ENCODE peak calls at places on chromosomes 6 and 20, in ten cellular contexts. One of them, this sample, is unnamed.

GRCh38 chr20:58016779-58017178 is 211.7 kb downstream of the ANKRD60 start:
- DNase-seq in heart right ventricle: no peak
- DNase-seq in fibroblast of lung: no peak
- DNase-seq in IMR-90: no peak
- DNase-seq in neuronal stem cell: no peak
- DNase-seq in SK-N-SH: no peak
- DNase-seq in left lung: no peak
- DNase-seq in sigmoid colon: no peak
- DNase-seq in left ventricle myocardium inferior: no peak
- DNase-seq in uterus: no peak
- DNase-seq in this sample: no peak

GRCh38 chr6:111536888-111537287 is 53.9 kb upstream of the REV3L start:
- DNase-seq in heart right ventricle: no peak
- DNase-seq in fibroblast of lung: no peak
- DNase-seq in IMR-90: no peak
- DNase-seq in neuronal stem cell: no peak
- DNase-seq in SK-N-SH: no peak
- DNase-seq in left lung: peak; percentile 46
- DNase-seq in sigmoid colon: no peak
- DNase-seq in left ventricle myocardium inferior: no peak
- DNase-seq in uterus: no peak
- DNase-seq in this sample: no peak

GRCh38 chr20:22744341-22745193 is 160.2 kb upstream of the FOXA2 start:
- DNase-seq in heart right ventricle: no peak
- DNase-seq in fibroblast of lung: no peak
- DNase-seq in IMR-90: no peak
- DNase-seq in neuronal stem cell: no peak
- DNase-seq in SK-N-SH: no peak
- DNase-seq in left lung: no peak
- DNase-seq in sigmoid colon: no peak
- DNase-seq in left ventricle myocardium inferior: no peak
- DNase-seq in uterus: no peak
- DNase-seq in this sample: no peak

GRCh38 chr6:111721677-111722219 is 116.1 kb upstream of the TRAF3IP2 start:
- DNase-seq in heart right ventricle: peak; percentile 20
- DNase-seq in fibroblast of lung: peak; percentile 73
- DNase-seq in IMR-90: peak; percentile 44
- DNase-seq in neuronal stem cell: no peak
- DNase-seq in SK-N-SH: peak; percentile 43
- DNase-seq in left lung: no peak
- DNase-seq in sigmoid colon: no peak
- DNase-seq in left ventricle myocardium inferior: no peak
- DNase-seq in uterus: no peak
- DNase-seq in this sample: peak; percentile 44

GRCh38 chr6:46983007-46983411 is 59.1 kb downstream of the ADGRF1 start:
- DNase-seq in heart right ventricle: no peak
- DNase-seq in fibroblast of lung: no peak
- DNase-seq in IMR-90: no peak
- DNase-seq in neuronal stem cell: no peak
- DNase-seq in SK-N-SH: no peak
- DNase-seq in left lung: no peak
- DNase-seq in sigmoid colon: no peak
- DNase-seq in left ventricle myocardium inferior: no peak
- DNase-seq in uterus: no peak
- DNase-seq in this sample: no peak

GRCh38 chr20:34522969-34523871 is 7.0 kb downstream of the DYNLRB1 start:
- DNase-seq in heart right ventricle: no peak
- DNase-seq in fibroblast of lung: peak; percentile 62
- DNase-seq in IMR-90: peak; percentile 81
- DNase-seq in neuronal stem cell: no peak
- DNase-seq in SK-N-SH: peak; percentile 69
- DNase-seq in left lung: no peak
- DNase-seq in sigmoid colon: no peak
- DNase-seq in left ventricle myocardium inferior: peak; percentile 32
- DNase-seq in uterus: peak; percentile 34
- DNase-seq in this sample: peak; percentile 76

GRCh38 chr20:16368645-16369292 is 204.5 kb downstream of the KIF16B start:
- DNase-seq in heart right ventricle: no peak
- DNase-seq in fibroblast of lung: peak; percentile 66
- DNase-seq in IMR-90: peak; percentile 78
- DNase-seq in neuronal stem cell: no peak
- DNase-seq in SK-N-SH: no peak
- DNase-seq in left lung: no peak
- DNase-seq in sigmoid colon: no peak
- DNase-seq in left ventricle myocardium inferior: no peak
- DNase-seq in uterus: no peak
- DNase-seq in this sample: no peak

GRCh38 chr20:50904067-50904570 is 27.1 kb downstream of the ADNP start:
- DNase-seq in heart right ventricle: no peak
- DNase-seq in fibroblast of lung: no peak
- DNase-seq in IMR-90: no peak
- DNase-seq in neuronal stem cell: no peak
- DNase-seq in SK-N-SH: no peak
- DNase-seq in left lung: no peak
- DNase-seq in sigmoid colon: no peak
- DNase-seq in left ventricle myocardium inferior: no peak
- DNase-seq in uterus: no peak
- DNase-seq in this sample: no peak

GRCh38 chr20:44188752-44189151 is 1.8 kb upstream of the JPH2 start:
- DNase-seq in heart right ventricle: no peak
- DNase-seq in fibroblast of lung: no peak
- DNase-seq in IMR-90: no peak
- DNase-seq in neuronal stem cell: no peak
- DNase-seq in SK-N-SH: no peak
- DNase-seq in left lung: no peak
- DNase-seq in sigmoid colon: peak; percentile 80
- DNase-seq in left ventricle myocardium inferior: no peak
- DNase-seq in uterus: peak; percentile 42
- DNase-seq in this sample: no peak

GRCh38 chr6:43942011-43942442 is 172.0 kb downstream of the VEGFA start:
- DNase-seq in heart right ventricle: no peak
- DNase-seq in fibroblast of lung: no peak
- DNase-seq in IMR-90: no peak
- DNase-seq in neuronal stem cell: no peak
- DNase-seq in SK-N-SH: peak; percentile 86
- DNase-seq in left lung: no peak
- DNase-seq in sigmoid colon: peak; percentile 28
- DNase-seq in left ventricle myocardium inferior: no peak
- DNase-seq in uterus: peak; percentile 11
- DNase-seq in this sample: peak; percentile 98

GRCh38 chr20:33262658-33263065 is 20.4 kb upstream of the BPIFB1 start:
- DNase-seq in heart right ventricle: no peak
- DNase-seq in fibroblast of lung: peak; percentile 54
- DNase-seq in IMR-90: peak; percentile 53
- DNase-seq in neuronal stem cell: peak; percentile 38
- DNase-seq in SK-N-SH: peak; percentile 52
- DNase-seq in left lung: no peak
- DNase-seq in sigmoid colon: no peak
- DNase-seq in left ventricle myocardium inferior: no peak
- DNase-seq in uterus: no peak
- DNase-seq in this sample: peak; percentile 70

GRCh38 chr6:133802861-133803260 is 86.1 kb upstream of the TCF21 start:
- DNase-seq in heart right ventricle: no peak
- DNase-seq in fibroblast of lung: no peak
- DNase-seq in IMR-90: no peak
- DNase-seq in neuronal stem cell: no peak
- DNase-seq in SK-N-SH: no peak
- DNase-seq in left lung: no peak
- DNase-seq in sigmoid colon: no peak
- DNase-seq in left ventricle myocardium inferior: no peak
- DNase-seq in uterus: no peak
- DNase-seq in this sample: no peak

GRCh38 chr6:101531538-101531937 is 138.0 kb downstream of the GRIK2 start:
- DNase-seq in heart right ventricle: no peak
- DNase-seq in fibroblast of lung: no peak
- DNase-seq in IMR-90: no peak
- DNase-seq in neuronal stem cell: no peak
- DNase-seq in SK-N-SH: no peak
- DNase-seq in left lung: no peak
- DNase-seq in sigmoid colon: no peak
- DNase-seq in left ventricle myocardium inferior: no peak
- DNase-seq in uterus: no peak
- DNase-seq in this sample: no peak

DNA sequence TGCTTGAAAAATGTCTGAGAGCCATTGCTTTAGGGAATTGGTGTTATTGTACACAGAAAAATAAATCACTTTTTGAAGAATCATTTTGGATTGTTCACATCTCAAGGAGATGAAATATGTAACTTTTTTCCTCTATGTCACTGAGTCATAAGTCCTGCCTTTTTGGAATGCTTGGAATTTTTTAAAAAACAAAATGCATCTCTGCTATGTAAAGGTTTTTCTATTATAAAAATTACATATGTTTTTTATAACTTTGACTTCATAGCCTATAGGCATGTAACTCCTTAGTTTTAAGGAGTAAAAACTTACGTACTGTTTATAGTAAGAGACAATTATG is 8.7 kb downstream of the RNF144B start:
- DNase-seq in heart right ventricle: no peak
- DNase-seq in fibroblast of lung: no peak
- DNase-seq in IMR-90: peak; percentile 23
- DNase-seq in neuronal stem cell: no peak
- DNase-seq in SK-N-SH: no peak
- DNase-seq in left lung: no peak
- DNase-seq in sigmoid colon: no peak
- DNase-seq in left ventricle myocardium inferior: no peak
- DNase-seq in uterus: no peak
- DNase-seq in this sample: no peak
- H3K4me1 ChIP-seq in heart right ventricle: peaks cover 42% of the 10 kb centered on the region
- H3K4me1 ChIP-seq in fibroblast of lung: peaks cover 10% of the 10 kb centered on the region
- H3K4me1 ChIP-seq in IMR-90: peaks cover 6% of the 10 kb centered on the region
- H3K4me1 ChIP-seq in neuronal stem cell: no peaks in the 10 kb centered on the region
- H3K4me1 ChIP-seq in SK-N-SH: peaks cover 21% of the 10 kb centered on the region
- H3K4me1 ChIP-seq in left lung: peaks cover 3% of the 10 kb centered on the region
- H3K4me1 ChIP-seq in sigmoid colon: no peaks in the 10 kb centered on the region
- H3K4me1 ChIP-seq in left ventricle myocardium inferior: peaks cover 75% of the 10 kb centered on the region
- H3K4me1 ChIP-seq in uterus: no peaks in the 10 kb centered on the region
- H3K4me1 ChIP-seq in this sample: no peaks in the 10 kb centered on the region

GRCh38 chr6:157107915-157108651 is 215.2 kb downstream of the TMEM242 start:
- DNase-seq in heart right ventricle: no peak
- DNase-seq in fibroblast of lung: peak; percentile 95
- DNase-seq in IMR-90: peak; percentile 98
- DNase-seq in neuronal stem cell: no peak
- DNase-seq in SK-N-SH: peak; percentile 57
- DNase-seq in left lung: no peak
- DNase-seq in sigmoid colon: no peak
- DNase-seq in left ventricle myocardium inferior: no peak
- DNase-seq in uterus: no peak
- DNase-seq in this sample: peak; percentile 63
- H3K4me1 ChIP-seq in heart right ventricle: peaks cover 23% of the 10 kb centered on the region
- H3K4me1 ChIP-seq in fibroblast of lung: peaks cover 28% of the 10 kb centered on the region
- H3K4me1 ChIP-seq in IMR-90: peaks cover 17% of the 10 kb centered on the region
- H3K4me1 ChIP-seq in neuronal stem cell: no peaks in the 10 kb centered on the region
- H3K4me1 ChIP-seq in SK-N-SH: peaks cover 15% of the 10 kb centered on the region
- H3K4me1 ChIP-seq in left lung: no peaks in the 10 kb centered on the region
- H3K4me1 ChIP-seq in sigmoid colon: no peaks in the 10 kb centered on the region
- H3K4me1 ChIP-seq in left ventricle myocardium inferior: peaks cover 29% of the 10 kb centered on the region
- H3K4me1 ChIP-seq in uterus: no peaks in the 10 kb centered on the region
- H3K4me1 ChIP-seq in this sample: peaks cover 18% of the 10 kb centered on the region

GRCh38 chr6:141833001-141833655 is 299.6 kb upstream of the GJE1 start:
- DNase-seq in heart right ventricle: no peak
- DNase-seq in fibroblast of lung: no peak
- DNase-seq in IMR-90: no peak
- DNase-seq in neuronal stem cell: no peak
- DNase-seq in SK-N-SH: no peak
- DNase-seq in left lung: no peak
- DNase-seq in sigmoid colon: no peak
- DNase-seq in left ventricle myocardium inferior: no peak
- DNase-seq in uterus: no peak
- DNase-seq in this sample: no peak

GRCh38 chr6:141830530-141830929 is 302.2 kb upstream of the GJE1 start:
- DNase-seq in heart right ventricle: no peak
- DNase-seq in fibroblast of lung: no peak
- DNase-seq in IMR-90: no peak
- DNase-seq in neuronal stem cell: no peak
- DNase-seq in SK-N-SH: no peak
- DNase-seq in left lung: no peak
- DNase-seq in sigmoid colon: no peak
- DNase-seq in left ventricle myocardium inferior: no peak
- DNase-seq in uterus: no peak
- DNase-seq in this sample: no peak

GRCh38 chr6:141824258-141824795 is 308.4 kb upstream of the GJE1 start:
- DNase-seq in heart right ventricle: no peak
- DNase-seq in fibroblast of lung: no peak
- DNase-seq in IMR-90: no peak
- DNase-seq in neuronal stem cell: no peak
- DNase-seq in SK-N-SH: no peak
- DNase-seq in left lung: no peak
- DNase-seq in sigmoid colon: no peak
- DNase-seq in left ventricle myocardium inferior: no peak
- DNase-seq in uterus: no peak
- DNase-seq in this sample: no peak

GRCh38 chr6:141829996-141830395 is 302.7 kb upstream of the GJE1 start:
- DNase-seq in heart right ventricle: no peak
- DNase-seq in fibroblast of lung: no peak
- DNase-seq in IMR-90: no peak
- DNase-seq in neuronal stem cell: peak; percentile 45
- DNase-seq in SK-N-SH: no peak
- DNase-seq in left lung: no peak
- DNase-seq in sigmoid colon: no peak
- DNase-seq in left ventricle myocardium inferior: no peak
- DNase-seq in uterus: no peak
- DNase-seq in this sample: no peak

GRCh38 chr6:141829566-141829965 is 303.2 kb upstream of the GJE1 start:
- DNase-seq in heart right ventricle: no peak
- DNase-seq in fibroblast of lung: no peak
- DNase-seq in IMR-90: no peak
- DNase-seq in neuronal stem cell: peak; percentile 84
- DNase-seq in SK-N-SH: no peak
- DNase-seq in left lung: no peak
- DNase-seq in sigmoid colon: no peak
- DNase-seq in left ventricle myocardium inferior: no peak
- DNase-seq in uterus: no peak
- DNase-seq in this sample: no peak
- H3K4me1 ChIP-seq in heart right ventricle: no peaks in the 10 kb centered on the region
- H3K4me1 ChIP-seq in fibroblast of lung: no peaks in the 10 kb centered on the region
- H3K4me1 ChIP-seq in IMR-90: no peaks in the 10 kb centered on the region
- H3K4me1 ChIP-seq in neuronal stem cell: peaks cover 21% of the 10 kb centered on the region
- H3K4me1 ChIP-seq in SK-N-SH: no peaks in the 10 kb centered on the region
- H3K4me1 ChIP-seq in left lung: no peaks in the 10 kb centered on the region
- H3K4me1 ChIP-seq in sigmoid colon: no peaks in the 10 kb centered on the region
- H3K4me1 ChIP-seq in left ventricle myocardium inferior: no peaks in the 10 kb centered on the region
- H3K4me1 ChIP-seq in uterus: no peaks in the 10 kb centered on the region
- H3K4me1 ChIP-seq in this sample: no peaks in the 10 kb centered on the region

DNA sequence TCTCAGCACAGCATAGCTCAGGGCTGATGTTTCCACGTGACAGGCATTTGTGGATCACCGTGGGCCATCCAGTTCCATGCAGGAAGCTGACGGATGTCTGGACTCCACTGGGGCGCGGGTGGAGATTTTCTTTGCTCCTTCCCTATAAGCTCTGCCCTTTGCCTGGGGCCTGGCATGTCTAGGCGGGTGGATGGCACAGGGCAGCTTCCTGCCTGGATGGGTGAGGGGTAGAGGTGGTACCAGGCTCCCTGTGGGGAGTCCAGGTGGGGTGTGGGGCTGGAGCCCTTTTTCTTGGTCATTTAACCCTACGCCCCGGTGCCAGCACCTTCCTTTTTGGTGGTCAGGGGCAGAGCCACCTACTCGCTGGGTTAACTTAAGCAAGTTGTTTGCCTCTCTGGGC is 10.4 kb downstream of the FAM110A start:
- DNase-seq in heart right ventricle: no peak
- DNase-seq in fibroblast of lung: no peak
- DNase-seq in IMR-90: no peak
- DNase-seq in neuronal stem cell: no peak
- DNase-seq in SK-N-SH: peak; percentile 57
- DNase-seq in left lung: no peak
- DNase-seq in sigmoid colon: no peak
- DNase-seq in left ventricle myocardium inferior: no peak
- DNase-seq in uterus: no peak
- DNase-seq in this sample: no peak
- H3K4me1 ChIP-seq in heart right ventricle: peaks cover 48% of the 10 kb centered on the region
- H3K4me1 ChIP-seq in fibroblast of lung: no peaks in the 10 kb centered on the region
- H3K4me1 ChIP-seq in IMR-90: peaks cover 5% of the 10 kb centered on the region
- H3K4me1 ChIP-seq in neuronal stem cell: peaks cover 15% of the 10 kb centered on the region
- H3K4me1 ChIP-seq in SK-N-SH: no peaks in the 10 kb centered on the region
- H3K4me1 ChIP-seq in left lung: peaks cover 12% of the 10 kb centered on the region
- H3K4me1 ChIP-seq in sigmoid colon: no peaks in the 10 kb centered on the region
- H3K4me1 ChIP-seq in left ventricle myocardium inferior: peaks cover 48% of the 10 kb centered on the region
- H3K4me1 ChIP-seq in uterus: peaks cover 14% of the 10 kb centered on the region
- H3K4me1 ChIP-seq in this sample: no peaks in the 10 kb centered on the region